ENCODE peak calls at places on chromosomes 6 and 20, in ten cellular contexts. U, J, S, T, G, N, A, O, D and C are unnamed samples.

GRCh38 chr6:125365230-125365629 is 63.5 kb upstream of the HDDC2 start:
- DNase-seq in U (no peak), J (no peak), S (no peak), T (no peak), G (no peak), N (no peak), A (no peak), O (no peak), D (no peak), C (no peak)

GRCh38 chr6:105601541-105602174 is 198.8 kb upstream of the PREP start:
- DNase-seq in U (no peak), J (peak; percentile 34), S (no peak), T (no peak), G (peak; percentile 48), N (no peak), A (peak; percentile 94), O (no peak), D (no peak), C (no peak)

GRCh38 chr20:2139250-2139649 is 37.6 kb downstream of the STK35 start:
- DNase-seq in U (no peak), J (no peak), S (no peak), T (no peak), G (no peak), N (no peak), A (no peak), O (no peak), D (no peak), C (no peak)

GRCh38 chr6:37492236-37493046 is 7.3 kb downstream of the CCDC167 start:
- DNase-seq in U (no peak), J (no peak), S (no peak), T (no peak), G (no peak), N (no peak), A (no peak), O (no peak), D (no peak), C (no peak)

GRCh38 chr6:44064089-44064947 is 62.9 kb downstream of the MRPL14 start:
- DNase-seq in U (peak; percentile 73), J (no peak), S (no peak), T (no peak), G (peak; percentile 39), N (no peak), A (peak; percentile 92), O (no peak), D (no peak), C (no peak)

GRCh38 chr6:133707456-133707855 is 181.5 kb upstream of the TCF21 start:
- DNase-seq in U (peak; percentile 14), J (no peak), S (no peak), T (no peak), G (no peak), N (no peak), A (peak; percentile 89), O (no peak), D (no peak), C (no peak)

GRCh38 chr6:106666290-106667021 is 37.1 kb downstream of the QRSL1 start:
- DNase-seq in U (no peak), J (no peak), S (no peak), T (no peak), G (no peak), N (no peak), A (no peak), O (no peak), D (no peak), C (no peak)

GRCh38 chr20:53606364-53606985 is 12.8 kb upstream of the ZNF217 start:
- DNase-seq in U (peak; percentile 72), J (no peak), S (no peak), T (no peak), G (peak; percentile 50), N (no peak), A (peak; percentile 52), O (peak; percentile 50), D (peak; percentile 40), C (no peak)

GRCh38 chr20:53579581-53580375 is 13.9 kb downstream of the ZNF217 start:
- DNase-seq in U (peak; percentile 82), J (no peak), S (no peak), T (no peak), G (no peak), N (peak; percentile 37), A (peak; percentile 50), O (no peak), D (no peak), C (no peak)

GRCh38 chr20:48681882-48682426 is 145.8 kb downstream of the PREX1 start:
- DNase-seq in U (no peak), J (no peak), S (no peak), T (no peak), G (no peak), N (no peak), A (no peak), O (no peak), D (no peak), C (no peak)

GRCh38 chr6:154786144-154786868 is 53.1 kb downstream of the SCAF8 start:
- DNase-seq in U (no peak), J (no peak), S (no peak), T (no peak), G (no peak), N (no peak), A (no peak), O (no peak), D (no peak), C (no peak)

GRCh38 chr6:112690497-112691202 is 343.5 kb downstream of the RFPL4B start:
- DNase-seq in U (peak; percentile 25), J (no peak), S (no peak), T (no peak), G (no peak), N (no peak), A (peak; percentile 28), O (no peak), D (no peak), C (no peak)

GRCh38 chr6:42026540-42026939 is 23.8 kb upstream of the TAF8 start:
- DNase-seq in U (no peak), J (no peak), S (no peak), T (no peak), G (no peak), N (no peak), A (no peak), O (no peak), D (no peak), C (no peak)

GRCh38 chr6:125102411-125102810 is 51.2 kb upstream of the TPD52L1 start:
- DNase-seq in U (no peak), J (no peak), S (no peak), T (no peak), G (no peak), N (no peak), A (no peak), O (no peak), D (no peak), C (no peak)

GRCh38 chr20:49593441-49594142 is 25.7 kb upstream of the PTGIS start:
- DNase-seq in U (no peak), J (no peak), S (no peak), T (no peak), G (no peak), N (no peak), A (no peak), O (no peak), D (no peak), C (no peak)

GRCh38 chr20:5465281-5465680 is 148.5 kb upstream of the PROKR2 start:
- DNase-seq in U (no peak), J (no peak), S (no peak), T (no peak), G (no peak), N (no peak), A (no peak), O (no peak), D (no peak), C (no peak)

GRCh38 chr20:8144282-8145245 is 12.5 kb downstream of the PLCB1 start:
- DNase-seq in U (no peak), J (no peak), S (no peak), T (peak; percentile 6), G (no peak), N (no peak), A (peak; percentile 68), O (peak; percentile 55), D (no peak), C (no peak)

GRCh38 chr6:2739335-2739734 is 11.4 kb downstream of the MYLK4 start:
- DNase-seq in U (no peak), J (no peak), S (no peak), T (no peak), G (no peak), N (no peak), A (peak; percentile 58), O (no peak), D (no peak), C (no peak)

GRCh38 chr6:165846123-165846966 is 183.3 kb upstream of the PDE10A start:
- DNase-seq in U (no peak), J (no peak), S (no peak), T (no peak), G (no peak), N (peak; percentile 72), A (no peak), O (no peak), D (no peak), C (no peak)

GRCh38 chr6:73798592-73798991 is 102.6 kb downstream of the CD109 start:
- DNase-seq in U (peak; percentile 40), J (no peak), S (no peak), T (no peak), G (no peak), N (peak; percentile 6), A (peak; percentile 91), O (peak; percentile 49), D (no peak), C (no peak)

GRCh38 chr6:158718431-158719126 is 68.7 kb downstream of the SYTL3 start:
- DNase-seq in U (no peak), J (no peak), S (peak; percentile 78), T (no peak), G (peak; percentile 65), N (no peak), A (no peak), O (no peak), D (no peak), C (peak; percentile 45)

GRCh38 chr20:9886227-9886626 is 47.4 kb upstream of the PAK5 start:
- DNase-seq in U (no peak), J (no peak), S (no peak), T (no peak), G (no peak), N (no peak), A (no peak), O (no peak), D (no peak), C (no peak)

GRCh38 chr20:33814238-33814712 is 3.1 kb downstream of the CHMP4B start:
- DNase-seq in U (no peak), J (no peak), S (no peak), T (no peak), G (no peak), N (peak; percentile 48), A (no peak), O (no peak), D (no peak), C (no peak)

GRCh38 chr6:7777062-7777461 is 51.2 kb downstream of the BMP6 start:
- DNase-seq in U (no peak), J (no peak), S (no peak), T (no peak), G (no peak), N (no peak), A (no peak), O (no peak), D (no peak), C (no peak)

GRCh38 chr6:32627249-32627648 is 10.0 kb upstream of the HLA-DQA1 start:
- DNase-seq in U (no peak), J (no peak), S (no peak), T (no peak), G (no peak), N (no peak), A (no peak), O (no peak), D (no peak), C (no peak)

GRCh38 chr6:152221806-152222628 is 414.5 kb downstream of the ESR1 start:
- DNase-seq in U (no peak), J (no peak), S (no peak), T (no peak), G (no peak), N (no peak), A (no peak), O (no peak), D (no peak), C (no peak)

GRCh38 chr20:57840504-57841296 is 130.9 kb upstream of the PMEPA1 start:
- DNase-seq in U (no peak), J (no peak), S (no peak), T (no peak), G (no peak), N (no peak), A (no peak), O (no peak), D (peak; percentile 49), C (no peak)

GRCh38 chr6:33589723-33590530 is 9.9 kb upstream of the BAK1 start:
- DNase-seq in U (peak; percentile 93), J (no peak), S (peak; percentile 75), T (peak; percentile 42), G (peak; percentile 96), N (peak; percentile 79), A (peak; percentile 91), O (no peak), D (no peak), C (no peak)